ENCODE peak calls at places on chromosomes 7 and 10, in ten cellular contexts. One of them, this sample, is unnamed.

GRCh38 chr7:8217200-8218068 is 44.5 kb downstream of the ICA1 start:
- DNase-seq in left colon: no peak
- DNase-seq in NCI-H1092: peak
- DNase-seq in ELF-1: no peak
- DNase-seq in foreskin fibroblast: peak
- DNase-seq in choroid plexus epithelial cell: peak
- DNase-seq in dermis microvascular lymphatic vessel endothelial cell: peak
- DNase-seq in HuH-7: peak
- DNase-seq in progenitor cell of endocrine pancreas: no peak
- DNase-seq in NCI-H446: peak
- DNase-seq in this sample: no peak

GRCh38 chr10:71773221-71773971 is at the start of gene VSIR:
- DNase-seq in left colon: peak
- DNase-seq in NCI-H1092: peak
- DNase-seq in ELF-1: peak
- DNase-seq in foreskin fibroblast: peak
- DNase-seq in choroid plexus epithelial cell: peak
- DNase-seq in dermis microvascular lymphatic vessel endothelial cell: peak
- DNase-seq in HuH-7: peak
- DNase-seq in progenitor cell of endocrine pancreas: peak
- DNase-seq in NCI-H446: no peak
- DNase-seq in this sample: peak

GRCh38 chr10:75971402-75972211 is 540.2 kb downstream of the LRMDA start:
- DNase-seq in left colon: no peak
- DNase-seq in NCI-H1092: no peak
- DNase-seq in ELF-1: no peak
- DNase-seq in foreskin fibroblast: peak
- DNase-seq in choroid plexus epithelial cell: peak
- DNase-seq in dermis microvascular lymphatic vessel endothelial cell: no peak
- DNase-seq in HuH-7: no peak
- DNase-seq in progenitor cell of endocrine pancreas: no peak
- DNase-seq in NCI-H446: no peak
- DNase-seq in this sample: no peak

GRCh38 chr10:6228647-6229046 is 25.9 kb downstream of the PFKFB3 start:
- DNase-seq in left colon: no peak
- DNase-seq in NCI-H1092: no peak
- DNase-seq in ELF-1: no peak
- DNase-seq in foreskin fibroblast: no peak
- DNase-seq in choroid plexus epithelial cell: peak
- DNase-seq in dermis microvascular lymphatic vessel endothelial cell: no peak
- DNase-seq in HuH-7: no peak
- DNase-seq in progenitor cell of endocrine pancreas: no peak
- DNase-seq in NCI-H446: no peak
- DNase-seq in this sample: no peak

GRCh38 chr10:116756277-116756676 is 13.9 kb upstream of the HSPA12A start:
- DNase-seq in left colon: peak
- DNase-seq in NCI-H1092: no peak
- DNase-seq in ELF-1: no peak
- DNase-seq in foreskin fibroblast: no peak
- DNase-seq in choroid plexus epithelial cell: peak
- DNase-seq in dermis microvascular lymphatic vessel endothelial cell: no peak
- DNase-seq in HuH-7: no peak
- DNase-seq in progenitor cell of endocrine pancreas: no peak
- DNase-seq in NCI-H446: no peak
- DNase-seq in this sample: no peak

GRCh38 chr7:34190299-34190698 is 285.0 kb downstream of the BMPER start:
- DNase-seq in left colon: no peak
- DNase-seq in NCI-H1092: no peak
- DNase-seq in ELF-1: no peak
- DNase-seq in foreskin fibroblast: no peak
- DNase-seq in choroid plexus epithelial cell: no peak
- DNase-seq in dermis microvascular lymphatic vessel endothelial cell: no peak
- DNase-seq in HuH-7: no peak
- DNase-seq in progenitor cell of endocrine pancreas: no peak
- DNase-seq in NCI-H446: peak
- DNase-seq in this sample: no peak

GRCh38 chr10:44902838-44903545 is 8.1 kb upstream of the TMEM72 start:
- DNase-seq in left colon: no peak
- DNase-seq in NCI-H1092: no peak
- DNase-seq in ELF-1: peak
- DNase-seq in foreskin fibroblast: no peak
- DNase-seq in choroid plexus epithelial cell: no peak
- DNase-seq in dermis microvascular lymphatic vessel endothelial cell: no peak
- DNase-seq in HuH-7: no peak
- DNase-seq in progenitor cell of endocrine pancreas: no peak
- DNase-seq in NCI-H446: no peak
- DNase-seq in this sample: no peak

GRCh38 chr10:127907411-127908105 is 655 bp downstream of the PTPRE start:
- DNase-seq in left colon: peak
- DNase-seq in NCI-H1092: no peak
- DNase-seq in ELF-1: no peak
- DNase-seq in foreskin fibroblast: peak
- DNase-seq in choroid plexus epithelial cell: peak
- DNase-seq in dermis microvascular lymphatic vessel endothelial cell: peak
- DNase-seq in HuH-7: no peak
- DNase-seq in progenitor cell of endocrine pancreas: no peak
- DNase-seq in NCI-H446: no peak
- DNase-seq in this sample: no peak

GRCh38 chr10:49310901-49311561 is 12.1 kb downstream of the C10orf71 start:
- DNase-seq in left colon: no peak
- DNase-seq in NCI-H1092: no peak
- DNase-seq in ELF-1: no peak
- DNase-seq in foreskin fibroblast: no peak
- DNase-seq in choroid plexus epithelial cell: no peak
- DNase-seq in dermis microvascular lymphatic vessel endothelial cell: no peak
- DNase-seq in HuH-7: no peak
- DNase-seq in progenitor cell of endocrine pancreas: no peak
- DNase-seq in NCI-H446: no peak
- DNase-seq in this sample: no peak

GRCh38 chr10:26479766-26480492 is 41.8 kb downstream of the APBB1IP start:
- DNase-seq in left colon: no peak
- DNase-seq in NCI-H1092: no peak
- DNase-seq in ELF-1: no peak
- DNase-seq in foreskin fibroblast: no peak
- DNase-seq in choroid plexus epithelial cell: no peak
- DNase-seq in dermis microvascular lymphatic vessel endothelial cell: no peak
- DNase-seq in HuH-7: no peak
- DNase-seq in progenitor cell of endocrine pancreas: no peak
- DNase-seq in NCI-H446: no peak
- DNase-seq in this sample: no peak

GRCh38 chr10:60816624-60817023 is 38.3 kb downstream of the CDK1 start:
- DNase-seq in left colon: peak
- DNase-seq in NCI-H1092: peak
- DNase-seq in ELF-1: no peak
- DNase-seq in foreskin fibroblast: peak
- DNase-seq in choroid plexus epithelial cell: peak
- DNase-seq in dermis microvascular lymphatic vessel endothelial cell: peak
- DNase-seq in HuH-7: peak
- DNase-seq in progenitor cell of endocrine pancreas: no peak
- DNase-seq in NCI-H446: peak
- DNase-seq in this sample: peak

GRCh38 chr7:106056513-106057203 is 55.5 kb downstream of the SYPL1 start:
- DNase-seq in left colon: peak
- DNase-seq in NCI-H1092: peak
- DNase-seq in ELF-1: peak
- DNase-seq in foreskin fibroblast: peak
- DNase-seq in choroid plexus epithelial cell: peak
- DNase-seq in dermis microvascular lymphatic vessel endothelial cell: peak
- DNase-seq in HuH-7: peak
- DNase-seq in progenitor cell of endocrine pancreas: peak
- DNase-seq in NCI-H446: peak
- DNase-seq in this sample: peak

GRCh38 chr7:94424336-94424735 is 29.6 kb downstream of the COL1A2 start:
- DNase-seq in left colon: no peak
- DNase-seq in NCI-H1092: no peak
- DNase-seq in ELF-1: no peak
- DNase-seq in foreskin fibroblast: no peak
- DNase-seq in choroid plexus epithelial cell: no peak
- DNase-seq in dermis microvascular lymphatic vessel endothelial cell: no peak
- DNase-seq in HuH-7: no peak
- DNase-seq in progenitor cell of endocrine pancreas: no peak
- DNase-seq in NCI-H446: no peak
- DNase-seq in this sample: no peak

GRCh38 chr7:25636871-25637283 is 408.6 kb upstream of the NPVF start:
- DNase-seq in left colon: no peak
- DNase-seq in NCI-H1092: peak
- DNase-seq in ELF-1: no peak
- DNase-seq in foreskin fibroblast: no peak
- DNase-seq in choroid plexus epithelial cell: peak
- DNase-seq in dermis microvascular lymphatic vessel endothelial cell: no peak
- DNase-seq in HuH-7: no peak
- DNase-seq in progenitor cell of endocrine pancreas: no peak
- DNase-seq in NCI-H446: no peak
- DNase-seq in this sample: no peak

GRCh38 chr10:99667108-99667751 is 7.9 kb downstream of the ENTPD7 start:
- DNase-seq in left colon: no peak
- DNase-seq in NCI-H1092: no peak
- DNase-seq in ELF-1: no peak
- DNase-seq in foreskin fibroblast: peak
- DNase-seq in choroid plexus epithelial cell: peak
- DNase-seq in dermis microvascular lymphatic vessel endothelial cell: peak
- DNase-seq in HuH-7: no peak
- DNase-seq in progenitor cell of endocrine pancreas: no peak
- DNase-seq in NCI-H446: no peak
- DNase-seq in this sample: no peak